ENCODE peak calls at places on chromosomes 5 and 9, in six cellular contexts. One of them, this sample, is unnamed.

GRCh38 chr9:107749787-107750444 is 260.3 kb upstream of the KLF4 start:
- DNase-seq in GM04504: peak; percentile 93
- DNase-seq in NCI-H2081: peak; percentile 82
- DNase-seq in ecto neural progenitor cell: peak; percentile 55
- DNase-seq in AML-193: no peak
- DNase-seq in GM03348: peak; percentile 90
- DNase-seq in this sample: peak; percentile 97

GRCh38 chr5:126370796-126371718 is 52.2 kb upstream of the GRAMD2B start:
- DNase-seq in GM04504: no peak
- DNase-seq in NCI-H2081: no peak
- DNase-seq in AML-193: no peak
- DNase-seq in ecto neural progenitor cell: no peak
- DNase-seq in GM03348: peak; percentile 53
- DNase-seq in this sample: peak; percentile 18

GRCh38 chr9:13478235-13478634 is 198.7 kb upstream of the MPDZ start:
- DNase-seq in ecto neural progenitor cell: no peak
- DNase-seq in GM03348: no peak
- DNase-seq in AML-193: no peak
- DNase-seq in NCI-H2081: no peak
- DNase-seq in GM04504: no peak
- DNase-seq in this sample: no peak

GRCh38 chr9:108100571-108100970 is 611.0 kb upstream of the KLF4 start:
- DNase-seq in GM04504: no peak
- DNase-seq in AML-193: no peak
- DNase-seq in NCI-H2081: no peak
- DNase-seq in ecto neural progenitor cell: no peak
- DNase-seq in GM03348: no peak
- DNase-seq in this sample: no peak

GRCh38 chr5:139472410-139473030 is 1.7 kb downstream of the SMIM33 start:
- DNase-seq in AML-193: no peak
- DNase-seq in GM03348: no peak
- DNase-seq in GM04504: no peak
- DNase-seq in ecto neural progenitor cell: no peak
- DNase-seq in NCI-H2081: no peak
- DNase-seq in this sample: no peak

GRCh38 chr5:150489358-150490295 is 18.3 kb upstream of the NDST1 start:
- DNase-seq in GM03348: no peak
- DNase-seq in GM04504: no peak
- DNase-seq in NCI-H2081: no peak
- DNase-seq in AML-193: no peak
- DNase-seq in ecto neural progenitor cell: no peak
- DNase-seq in this sample: peak; percentile 53

GRCh38 chr5:181204561-181205401 is at the start of gene TRIM7:
- DNase-seq in GM04504: no peak
- DNase-seq in AML-193: no peak
- DNase-seq in ecto neural progenitor cell: no peak
- DNase-seq in GM03348: peak; percentile 58
- DNase-seq in NCI-H2081: no peak
- DNase-seq in this sample: peak; percentile 81

GRCh38 chr9:32431940-32432555 is 47.6 kb downstream of the ACO1 start:
- DNase-seq in NCI-H2081: no peak
- DNase-seq in ecto neural progenitor cell: peak; percentile 52
- DNase-seq in GM03348: peak; percentile 60
- DNase-seq in GM04504: no peak
- DNase-seq in AML-193: peak; percentile 15
- DNase-seq in this sample: peak; percentile 23

GRCh38 chr5:14983666-14984441 is 112.3 kb upstream of the ANKH start:
- DNase-seq in ecto neural progenitor cell: no peak
- DNase-seq in NCI-H2081: no peak
- DNase-seq in GM03348: no peak
- DNase-seq in GM04504: no peak
- DNase-seq in AML-193: no peak
- DNase-seq in this sample: no peak

GRCh38 chr9:133349965-133350624 is 2.1 kb downstream of the RPL7A start:
- DNase-seq in NCI-H2081: no peak
- DNase-seq in GM04504: no peak
- DNase-seq in AML-193: no peak
- DNase-seq in ecto neural progenitor cell: no peak
- DNase-seq in GM03348: no peak
- DNase-seq in this sample: no peak

GRCh38 chr9:11757408-11757807 is 935.8 kb upstream of the TYRP1 start:
- DNase-seq in NCI-H2081: no peak
- DNase-seq in GM04504: no peak
- DNase-seq in GM03348: no peak
- DNase-seq in ecto neural progenitor cell: no peak
- DNase-seq in AML-193: no peak
- DNase-seq in this sample: no peak

GRCh38 chr5:127612441-127613141 is 36.3 kb upstream of the CTXN3 start:
- DNase-seq in NCI-H2081: no peak
- DNase-seq in GM03348: no peak
- DNase-seq in GM04504: no peak
- DNase-seq in AML-193: no peak
- DNase-seq in ecto neural progenitor cell: no peak
- DNase-seq in this sample: no peak

GRCh38 chr9:131312246-131312645 is 22.7 kb downstream of the PLPP7 start:
- DNase-seq in NCI-H2081: no peak
- DNase-seq in AML-193: no peak
- DNase-seq in GM03348: no peak
- DNase-seq in GM04504: no peak
- DNase-seq in ecto neural progenitor cell: no peak
- DNase-seq in this sample: no peak

GRCh38 chr5:134328619-134329018 is 38.4 kb downstream of the CDKL3 start:
- DNase-seq in GM04504: no peak
- DNase-seq in ecto neural progenitor cell: no peak
- DNase-seq in AML-193: no peak
- DNase-seq in GM03348: no peak
- DNase-seq in NCI-H2081: no peak
- DNase-seq in this sample: no peak

GRCh38 chr5:138597660-138598400 is 22.6 kb upstream of the HSPA9 start:
- DNase-seq in GM03348: no peak
- DNase-seq in NCI-H2081: no peak
- DNase-seq in ecto neural progenitor cell: no peak
- DNase-seq in AML-193: no peak
- DNase-seq in GM04504: no peak
- DNase-seq in this sample: no peak

GRCh38 chr9:69444021-69444420 is 119.0 kb downstream of the ENTREP1 start:
- DNase-seq in AML-193: no peak
- DNase-seq in NCI-H2081: no peak
- DNase-seq in ecto neural progenitor cell: no peak
- DNase-seq in GM03348: peak; percentile 41
- DNase-seq in GM04504: peak; percentile 88
- DNase-seq in this sample: no peak

GRCh38 chr5:124621279-124621678 is 125.2 kb downstream of the ZNF608 start:
- DNase-seq in NCI-H2081: no peak
- DNase-seq in AML-193: no peak
- DNase-seq in GM04504: no peak
- DNase-seq in ecto neural progenitor cell: no peak
- DNase-seq in GM03348: no peak
- DNase-seq in this sample: no peak

GRCh38 chr9:33718987-33719386 is 76.4 kb upstream of the PRSS3 start:
- DNase-seq in AML-193: peak; percentile 7
- DNase-seq in ecto neural progenitor cell: no peak
- DNase-seq in GM03348: no peak
- DNase-seq in GM04504: no peak
- DNase-seq in NCI-H2081: peak; percentile 71
- DNase-seq in this sample: peak; percentile 72

GRCh38 chr5:16549491-16550233 is 67.1 kb downstream of the RETREG1 start:
- DNase-seq in GM03348: peak; percentile 28
- DNase-seq in NCI-H2081: no peak
- DNase-seq in GM04504: no peak
- DNase-seq in ecto neural progenitor cell: no peak
- DNase-seq in AML-193: no peak
- DNase-seq in this sample: no peak

GRCh38 chr5:155926011-155926410 is 401.0 kb upstream of the SGCD start:
- DNase-seq in NCI-H2081: no peak
- DNase-seq in AML-193: no peak
- DNase-seq in ecto neural progenitor cell: no peak
- DNase-seq in GM04504: no peak
- DNase-seq in GM03348: peak; percentile 32
- DNase-seq in this sample: no peak

GRCh38 chr9:99264070-99264469 is 42.0 kb downstream of the SEC61B start:
- DNase-seq in GM03348: no peak
- DNase-seq in ecto neural progenitor cell: no peak
- DNase-seq in NCI-H2081: no peak
- DNase-seq in GM04504: no peak
- DNase-seq in AML-193: peak; percentile 52
- DNase-seq in this sample: peak; percentile 10

GRCh38 chr9:33443047-33443446 is 4.3 kb downstream of the AQP3 start:
- DNase-seq in GM04504: no peak
- DNase-seq in NCI-H2081: no peak
- DNase-seq in GM03348: no peak
- DNase-seq in ecto neural progenitor cell: no peak
- DNase-seq in AML-193: no peak
- DNase-seq in this sample: peak; percentile 23

GRCh38 chr5:107257885-107258520 is 412.7 kb downstream of the EFNA5 start:
- DNase-seq in AML-193: no peak
- DNase-seq in NCI-H2081: no peak
- DNase-seq in ecto neural progenitor cell: no peak
- DNase-seq in GM03348: no peak
- DNase-seq in GM04504: no peak
- DNase-seq in this sample: peak; percentile 5

GRCh38 chr5:81006955-81007636 is 46.9 kb downstream of the RASGRF2 start:
- DNase-seq in GM03348: no peak
- DNase-seq in AML-193: no peak
- DNase-seq in NCI-H2081: no peak
- DNase-seq in ecto neural progenitor cell: no peak
- DNase-seq in GM04504: no peak
- DNase-seq in this sample: no peak

GRCh38 chr5:176473335-176474006 is 25.3 kb downstream of the FAF2 start:
- DNase-seq in NCI-H2081: no peak
- DNase-seq in ecto neural progenitor cell: no peak
- DNase-seq in AML-193: no peak
- DNase-seq in GM04504: no peak
- DNase-seq in GM03348: no peak
- DNase-seq in this sample: peak; percentile 76

GRCh38 chr5:72366324-72366976 is 46.3 kb downstream of the PTCD2 start:
- DNase-seq in GM03348: peak; percentile 71
- DNase-seq in GM04504: peak; percentile 48
- DNase-seq in NCI-H2081: peak; percentile 54
- DNase-seq in AML-193: peak; percentile 78
- DNase-seq in ecto neural progenitor cell: peak; percentile 59
- DNase-seq in this sample: peak; percentile 61

GRCh38 chr5:89313044-89313443 is 430.1 kb upstream of the MEF2C start:
- DNase-seq in GM04504: peak; percentile 28
- DNase-seq in AML-193: no peak
- DNase-seq in NCI-H2081: no peak
- DNase-seq in GM03348: peak; percentile 27
- DNase-seq in ecto neural progenitor cell: no peak
- DNase-seq in this sample: peak; percentile 80

GRCh38 chr5:102998224-102998623 is 121.7 kb downstream of the GIN1 start:
- DNase-seq in GM04504: no peak
- DNase-seq in GM03348: no peak
- DNase-seq in AML-193: no peak
- DNase-seq in NCI-H2081: no peak
- DNase-seq in ecto neural progenitor cell: no peak
- DNase-seq in this sample: no peak

GRCh38 chr5:111512026-111512405 is 319 bp downstream of the STARD4 start:
- DNase-seq in GM04504: peak; percentile 11
- DNase-seq in ecto neural progenitor cell: no peak
- DNase-seq in NCI-H2081: peak; percentile 50
- DNase-seq in GM03348: peak; percentile 43
- DNase-seq in AML-193: no peak
- DNase-seq in this sample: no peak

GRCh38 chr5:54296386-54296785 is 14.0 kb downstream of the ARL15 start:
- DNase-seq in GM04504: no peak
- DNase-seq in GM03348: no peak
- DNase-seq in ecto neural progenitor cell: no peak
- DNase-seq in AML-193: no peak
- DNase-seq in NCI-H2081: peak; percentile 66
- DNase-seq in this sample: no peak

GRCh38 chr9:98022447-98022846 is 34.1 kb upstream of the NANS start:
- DNase-seq in NCI-H2081: no peak
- DNase-seq in GM03348: peak; percentile 41
- DNase-seq in AML-193: no peak
- DNase-seq in GM04504: no peak
- DNase-seq in ecto neural progenitor cell: no peak
- DNase-seq in this sample: peak; percentile 86

GRCh38 chr5:21711854-21712752 is 1141.0 kb downstream of the CDH12 start:
- DNase-seq in NCI-H2081: no peak
- DNase-seq in ecto neural progenitor cell: no peak
- DNase-seq in GM04504: no peak
- DNase-seq in AML-193: no peak
- DNase-seq in GM03348: no peak
- DNase-seq in this sample: no peak

GRCh38 chr9:131755541-131756198 is 15.8 kb upstream of the RAPGEF1 start:
- DNase-seq in AML-193: peak; percentile 69
- DNase-seq in GM04504: peak; percentile 44
- DNase-seq in GM03348: peak; percentile 91
- DNase-seq in ecto neural progenitor cell: peak; percentile 88
- DNase-seq in NCI-H2081: peak; percentile 88
- DNase-seq in this sample: peak; percentile 73

GRCh38 chr5:163362806-163363788 is 74.3 kb upstream of the CCNG1 start:
- DNase-seq in GM03348: no peak
- DNase-seq in AML-193: no peak
- DNase-seq in GM04504: no peak
- DNase-seq in NCI-H2081: no peak
- DNase-seq in ecto neural progenitor cell: no peak
- DNase-seq in this sample: no peak